ENCODE peak calls at places on chromosome 15, in seven cellular contexts. Z is SK-N-DZ, B is astrocyte of the cerebellum, F is pons, H is NCI-H187, U is mesothelial cell of epicardium, S is SK-MEL-5. E is an unnamed sample.

GRCh38 chr15:84766461-84767005 is 18.1 kb downstream of the ZNF592 start:
- DNase-seq in Z (no peak), B (no peak), F (no peak), H (no peak), U (no peak), S (no peak), E (no peak)

GRCh38 chr15:100244796-100245495 is 96.8 kb downstream of the ADAMTS17 start:
- DNase-seq in Z (no peak), B (no peak), F (no peak), H (no peak), U (no peak), S (no peak), E (no peak)

GRCh38 chr15:36658321-36658720 is 78.9 kb downstream of the CDIN1 start:
- DNase-seq in Z (no peak), B (no peak), F (no peak), H (no peak), U (no peak), S (no peak), E (no peak)

GRCh38 chr15:100571592-100572167 is 30.3 kb downstream of the LINS1 start:
- DNase-seq in Z (no peak), B (no peak), F (no peak), H (no peak), U (no peak), S (no peak), E (no peak)

GRCh38 chr15:71079208-71080044 is 35.8 kb upstream of the THSD4 start:
- DNase-seq in Z (no peak), B (peak), F (no peak), H (no peak), U (no peak), S (no peak), E (no peak)

GRCh38 chr15:56587686-56588085 is 122.7 kb upstream of the MNS1 start:
- DNase-seq in Z (no peak), B (no peak), F (no peak), H (no peak), U (no peak), S (no peak), E (no peak)

GRCh38 chr15:45249125-45249780 is 2.8 kb upstream of the SLC28A2 start:
- DNase-seq in Z (no peak), B (no peak), F (no peak), H (no peak), U (no peak), S (no peak), E (no peak)

GRCh38 chr15:63072809-63073277 is 30.3 kb downstream of the TPM1 start:
- DNase-seq in Z (no peak), B (no peak), F (no peak), H (no peak), U (no peak), S (no peak), E (no peak)

GRCh38 chr15:30953731-30954378 is 37.6 kb downstream of the MTMR10 start:
- DNase-seq in Z (no peak), B (no peak), F (no peak), H (no peak), U (no peak), S (peak), E (no peak)

GRCh38 chr15:60381148-60381788 is 16.5 kb downstream of the ANXA2 start:
- DNase-seq in Z (no peak), B (no peak), F (no peak), H (no peak), U (no peak), S (no peak), E (no peak)

GRCh38 chr15:100383302-100384107 is 41.7 kb upstream of the ADAMTS17 start:
- DNase-seq in Z (peak), B (no peak), F (peak), H (no peak), U (no peak), S (peak), E (peak)

GRCh38 chr15:88848203-88848602 is 45.0 kb downstream of the ACAN start:
- DNase-seq in Z (no peak), B (no peak), F (no peak), H (no peak), U (no peak), S (no peak), E (no peak)

GRCh38 chr15:35665855-35666536 is 120.0 kb upstream of the DPH6 start:
- DNase-seq in Z (no peak), B (no peak), F (no peak), H (no peak), U (no peak), S (no peak), E (no peak)

GRCh38 chr15:78229431-78230406 is 4.6 kb downstream of the ACSBG1 start:
- DNase-seq in Z (no peak), B (no peak), F (no peak), H (no peak), U (no peak), S (no peak), E (no peak)

GRCh38 chr15:39135989-39136388 is 444.9 kb upstream of the THBS1 start:
- DNase-seq in Z (no peak), B (peak), F (no peak), H (no peak), U (no peak), S (no peak), E (no peak)

GRCh38 chr15:41933771-41934170 is 38.6 kb downstream of the EHD4 start:
- DNase-seq in Z (no peak), B (no peak), F (no peak), H (no peak), U (no peak), S (no peak), E (no peak)

GRCh38 chr15:65638681-65639089 is 16.9 kb downstream of the SLC24A1 start:
- DNase-seq in Z (peak), B (peak), F (peak), H (peak), U (no peak), S (peak), E (peak)

GRCh38 chr15:39365873-39366272 is 215.0 kb upstream of the THBS1 start:
- DNase-seq in Z (no peak), B (no peak), F (no peak), H (no peak), U (no peak), S (no peak), E (no peak)